ENCODE peak calls at places on chromosome 6, in five cellular contexts. H is mesothelial cell of epicardium; T is OCI-LY7; O is NCI-H446; F is stimulated activated CD4-positive, alpha-beta T cell treated with anti-CD3 and anti-CD28 coated beads, Interleukin-1b, Interleukin-23, amount 100 ng/mL, for 48 hours. R is an unnamed sample.

GRCh38 chr6:33933101-33933500 is 129.3 kb upstream of the MLN start:
- DNase-seq in F (no peak), T (no peak), H (no peak), O (no peak), R (no peak)

GRCh38 chr6:54515013-54515412 is 206.8 kb downstream of the TINAG start:
- DNase-seq in F (no peak), H (no peak), O (peak), T (no peak), R (no peak)

GRCh38 chr6:88548891-88549505 is 382.9 kb upstream of the CNR1 start:
- DNase-seq in F (no peak), O (no peak), H (no peak), T (no peak), R (no peak)

GRCh38 chr6:117449549-117450439 is 24.1 kb upstream of the ROS1 start:
- DNase-seq in F (peak), H (peak), O (peak), T (peak), R (peak)

GRCh38 chr6:107248147-107248546 is 132.8 kb upstream of the BEND3 start:
- DNase-seq in T (no peak), F (no peak), O (no peak), H (no peak), R (no peak)

GRCh38 chr6:19368511-19368910 is 468.7 kb upstream of the ID4 start:
- DNase-seq in F (no peak), T (no peak), H (no peak), O (no peak), R (no peak)

GRCh38 chr6:151493495-151494234 is at the start of gene CCDC170:
- DNase-seq in H (peak), T (no peak), F (no peak), O (no peak), R (peak)

GRCh38 chr6:163667372-163668060 is 253.0 kb downstream of the QKI start:
- DNase-seq in O (no peak), T (peak), F (no peak), H (no peak), R (no peak)

GRCh38 chr6:108564178-108564577 is 3.5 kb downstream of the FOXO3 start:
- DNase-seq in T (no peak), F (no peak), H (no peak), O (no peak), R (no peak)

GRCh38 chr6:9233226-9233625 is 797.9 kb upstream of the SLC35B3 start:
- DNase-seq in O (no peak), T (no peak), F (no peak), H (no peak), R (no peak)

GRCh38 chr6:1406306-1407058 is 17.1 kb downstream of the FOXF2 start:
- DNase-seq in H (no peak), O (no peak), F (no peak), T (no peak), R (no peak)

GRCh38 chr6:111379302-111379701 is 103.7 kb downstream of the REV3L start:
- DNase-seq in H (no peak), T (no peak), O (no peak), F (no peak), R (no peak)

GRCh38 chr6:96878101-96878500 is 19.6 kb downstream of the NDUFAF4 start:
- DNase-seq in F (no peak), T (no peak), O (no peak), H (no peak), R (no peak)

GRCh38 chr6:16033214-16033613 is 95.7 kb upstream of the MYLIP start:
- DNase-seq in T (no peak), F (no peak), H (no peak), O (no peak), R (no peak)

GRCh38 chr6:155247618-155248017 is 16.2 kb upstream of the CLDN20 start:
- DNase-seq in H (no peak), F (no peak), O (no peak), T (no peak), R (no peak)

GRCh38 chr6:128966934-128967333 is 84.0 kb downstream of the LAMA2 start:
- DNase-seq in F (no peak), O (no peak), T (no peak), H (no peak), R (no peak)

GRCh38 chr6:1327630-1328029 is 15.7 kb downstream of the FOXQ1 start:
- DNase-seq in F (no peak), O (no peak), T (no peak), H (no peak), R (no peak)

GRCh38 chr6:26330835-26331808 is 33.9 kb upstream of the BTN3A2 start:
- DNase-seq in O (no peak), H (no peak), T (peak), F (peak), R (peak)

GRCh38 chr6:139743629-139744028 is 369.2 kb upstream of the CITED2 start:
- DNase-seq in H (no peak), O (no peak), T (no peak), F (no peak), R (no peak)

GRCh38 chr6:18209539-18210197 is 54.4 kb downstream of the KDM1B start:
- DNase-seq in T (no peak), O (no peak), F (no peak), H (no peak), R (no peak)

GRCh38 chr6:148890091-148890490 is 143.3 kb downstream of the UST start:
- DNase-seq in O (no peak), T (no peak), H (no peak), F (no peak), R (no peak)

GRCh38 chr6:2351807-2352431 is 106.5 kb upstream of the GMDS start:
- DNase-seq in F (no peak), H (no peak), T (no peak), O (no peak), R (no peak)

GRCh38 chr6:152112503-152113261 is 305.2 kb downstream of the ESR1 start:
- DNase-seq in F (no peak), H (no peak), T (no peak), O (no peak), R (no peak)

GRCh38 chr6:23213193-23213592 is 643.8 kb downstream of the HDGFL1 start:
- DNase-seq in O (no peak), H (no peak), F (no peak), T (no peak), R (no peak)

GRCh38 chr6:89599727-89600126 is 38.8 kb downstream of the LYRM2 start:
- DNase-seq in T (no peak), H (no peak), O (no peak), F (no peak), R (no peak)

GRCh38 chr6:124987291-124987690 is 25.1 kb downstream of the RNF217 start:
- DNase-seq in H (no peak), F (no peak), T (no peak), O (no peak), R (no peak)

GRCh38 chr6:121522265-121522664 is 86.8 kb downstream of the GJA1 start:
- DNase-seq in T (no peak), H (no peak), F (no peak), O (no peak), R (no peak)

GRCh38 chr6:51962355-51962754 is 125.1 kb downstream of the PKHD1 start:
- DNase-seq in H (no peak), T (no peak), O (no peak), F (no peak), R (no peak)

GRCh38 chr6:1335367-1336037 is 23.6 kb downstream of the FOXQ1 start:
- DNase-seq in T (no peak), O (no peak), H (no peak), F (no peak), R (no peak)

GRCh38 chr6:5333653-5334052 is 72.3 kb downstream of the FARS2 start:
- DNase-seq in O (no peak), H (no peak), T (no peak), F (no peak), R (no peak)

GRCh38 chr6:44304282-44305199 is 8.6 kb downstream of the AARS2 start:
- DNase-seq in O (no peak), F (no peak), T (peak), H (no peak), R (peak)

GRCh38 chr6:26215200-26216014 is 128.2 kb downstream of the HFE start:
- DNase-seq in O (no peak), H (no peak), F (peak), T (peak), R (peak)

GRCh38 chr6:1608976-1609661 is 596 bp upstream of the FOXC1 start:
- DNase-seq in T (no peak), O (no peak), H (no peak), F (no peak), R (peak)

GRCh38 chr6:26388014-26388413 is 5.1 kb downstream of the BTN2A2 start:
- DNase-seq in T (no peak), F (no peak), H (no peak), O (no peak), R (no peak)

GRCh38 chr6:43355862-43356590 is 13.4 kb downstream of the ZNF318 start:
- DNase-seq in T (peak), H (no peak), F (no peak), O (no peak), R (no peak)

R was measured in activated CD4-positive, alpha-beta memory T cell treated with anti-CD3 and anti-CD28 coated beads for 36 hours.